ENCODE peak calls at places on chromosomes 11 and 22, in nine cellular contexts. L, D, V, P, X, Y, W, K and Z are unnamed samples.

GRCh38 chr11:12403122-12403994 is 26.0 kb downstream of the PARVA start:
- DNase-seq in L (no peak), D (no peak), V (no peak), P (no peak), X (no peak), Y (no peak), W (no peak), K (no peak), Z (no peak)

GRCh38 chr22:29095459-29095858 is 22.6 kb downstream of the KREMEN1 start:
- DNase-seq in L (no peak), D (no peak), V (no peak), P (no peak), X (no peak), Y (no peak), W (no peak), K (no peak), Z (no peak)

GRCh38 chr22:50206599-50206998 is 5.8 kb downstream of the SELENOO start:
- DNase-seq in L (peak), D (no peak), V (no peak), P (peak), X (no peak), Y (peak), W (no peak), K (peak), Z (no peak)

GRCh38 chr22:36617694-36618522 is 85.6 kb downstream of the CACNG2 start:
- DNase-seq in L (no peak), D (no peak), V (no peak), P (no peak), X (no peak), Y (no peak), W (no peak), K (no peak), Z (no peak)

GRCh38 chr11:110305169-110306018 is 9.0 kb upstream of the RDX start:
- DNase-seq in L (no peak), D (no peak), V (peak), P (no peak), X (peak), Y (no peak), W (no peak), K (no peak), Z (no peak)

GRCh38 chr11:28559497-28559896 is 451.3 kb downstream of the METTL15 start:
- DNase-seq in L (no peak), D (no peak), V (no peak), P (peak), X (no peak), Y (no peak), W (no peak), K (no peak), Z (no peak)

GRCh38 chr11:1326435-1327063 is 17.1 kb upstream of the TOLLIP start:
- DNase-seq in L (no peak), D (no peak), V (no peak), P (no peak), X (no peak), Y (no peak), W (no peak), K (no peak), Z (no peak)

GRCh38 chr11:130620566-130620965 is 172.1 kb downstream of the ADAMTS15 start:
- DNase-seq in L (no peak), D (no peak), V (no peak), P (no peak), X (no peak), Y (no peak), W (no peak), K (no peak), Z (no peak)

GRCh38 chr11:73356979-73357739 is 19.0 kb upstream of the RELT start:
- DNase-seq in L (no peak), D (no peak), V (no peak), P (peak), X (no peak), Y (no peak), W (no peak), K (no peak), Z (no peak)

GRCh38 chr22:31628362-31628761 is 33.7 kb downstream of the PISD start:
- DNase-seq in L (no peak), D (no peak), V (no peak), P (no peak), X (no peak), Y (no peak), W (no peak), K (no peak), Z (no peak)

GRCh38 chr22:31630331-31631329 is 31.4 kb downstream of the PISD start:
- DNase-seq in L (peak), D (no peak), V (peak), P (peak), X (peak), Y (peak), W (peak), K (peak), Z (peak)

GRCh38 chr22:31629741-31630184 is 32.3 kb downstream of the PISD start:
- DNase-seq in L (no peak), D (no peak), V (no peak), P (no peak), X (no peak), Y (no peak), W (no peak), K (no peak), Z (no peak)

GRCh38 chr22:31627223-31627731 is 34.7 kb downstream of the PISD start:
- DNase-seq in L (no peak), D (no peak), V (no peak), P (no peak), X (no peak), Y (no peak), W (no peak), K (no peak), Z (no peak)

DNA sequence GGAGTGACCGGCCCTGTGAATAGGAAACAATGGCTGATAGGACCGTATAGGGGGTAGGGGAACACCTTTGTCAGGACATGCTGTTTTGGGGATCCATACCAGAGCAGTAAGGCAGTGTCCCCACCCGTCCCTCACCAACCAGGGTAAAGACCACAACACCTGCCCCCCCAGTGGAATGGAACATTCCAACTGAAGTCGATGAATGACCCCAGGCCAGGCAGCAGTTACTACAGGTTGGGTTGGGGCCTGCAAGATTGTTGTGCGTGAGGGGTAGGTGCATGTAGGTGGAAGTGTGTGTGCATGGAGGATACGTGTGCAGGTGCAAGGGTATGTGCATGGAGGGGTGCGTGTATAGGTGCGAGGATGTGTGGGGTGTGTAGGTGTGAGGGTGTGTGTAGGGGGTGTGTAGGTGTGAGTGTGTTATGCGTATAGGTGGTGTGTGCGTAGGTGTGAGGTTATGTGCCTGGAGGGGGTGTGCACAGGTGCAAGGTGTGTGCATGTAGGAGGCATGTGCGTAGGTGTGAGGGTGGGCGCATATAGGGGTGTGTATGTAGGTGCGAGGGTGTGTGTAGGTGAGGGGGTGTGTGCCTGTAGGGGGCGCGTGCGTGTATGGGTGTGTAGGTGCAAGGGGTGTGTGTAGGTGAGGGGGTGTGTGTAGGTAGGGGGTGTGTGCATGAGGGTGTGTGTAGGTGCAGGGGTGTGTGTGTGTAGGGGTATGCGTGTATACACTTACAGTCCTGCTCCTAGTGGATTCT is 32.9 kb downstream of the PISD start:
- DNase-seq in L (no peak), D (no peak), V (no peak), P (no peak), X (no peak), Y (no peak), W (no peak), K (no peak), Z (no peak)
- TF ChIP-seq CTCF in L (no peak), D (no peak), V (peak), P (no peak), X (no peak), Y (no peak), W (no peak), K (no peak), Z (no peak)

GRCh38 chr11:67266424-67267187 is at the start of gene GRK2:
- DNase-seq in L (no peak), D (no peak), V (peak), P (no peak), X (no peak), Y (no peak), W (no peak), K (no peak), Z (no peak)
- TF ChIP-seq CTCF in L (no peak), D (no peak), V (no peak), P (no peak), X (no peak), Y (no peak), W (no peak), K (no peak), Z (no peak)

GRCh38 chr11:8196749-8197148 is 27.9 kb upstream of the RIC3 start:
- DNase-seq in L (no peak), D (no peak), V (no peak), P (no peak), X (no peak), Y (no peak), W (no peak), K (no peak), Z (no peak)

GRCh38 chr11:8192016-8192895 is 23.4 kb upstream of the RIC3 start:
- DNase-seq in L (peak), D (peak), V (peak), P (peak), X (peak), Y (no peak), W (peak), K (peak), Z (peak)

DNA sequence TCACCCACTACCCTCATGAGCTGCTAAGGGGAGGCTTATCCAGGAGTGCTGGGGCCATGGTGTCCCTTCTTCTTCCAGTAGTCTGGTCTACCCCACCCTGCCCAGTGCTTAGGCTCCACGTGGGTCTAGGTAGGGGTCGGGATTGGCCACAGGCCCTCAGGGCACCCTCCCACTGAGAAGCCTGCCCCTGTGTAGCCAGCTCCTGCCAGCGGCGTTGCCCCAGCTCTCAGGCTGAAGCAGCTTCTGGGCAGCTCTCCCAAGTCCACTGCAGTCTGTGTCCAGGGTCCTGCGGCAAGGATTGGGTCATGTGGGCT is 24.0 kb upstream of the RIC3 start:
- DNase-seq in L (no peak), D (no peak), V (no peak), P (peak), X (no peak), Y (no peak), W (no peak), K (no peak), Z (no peak)
- TF ChIP-seq CTCF in L (no peak), D (no peak), V (no peak), P (no peak), X (no peak), Y (no peak), W (no peak), K (no peak), Z (peak)

GRCh38 chr22:19105867-19106802 is 16.1 kb downstream of the DGCR2 start:
- DNase-seq in L (no peak), D (no peak), V (peak), P (peak), X (peak), Y (peak), W (no peak), K (no peak), Z (no peak)
- TF ChIP-seq CTCF in L (peak), D (no peak), V (peak), P (no peak), X (peak), Y (no peak), W (no peak), K (peak), Z (no peak)

DNA sequence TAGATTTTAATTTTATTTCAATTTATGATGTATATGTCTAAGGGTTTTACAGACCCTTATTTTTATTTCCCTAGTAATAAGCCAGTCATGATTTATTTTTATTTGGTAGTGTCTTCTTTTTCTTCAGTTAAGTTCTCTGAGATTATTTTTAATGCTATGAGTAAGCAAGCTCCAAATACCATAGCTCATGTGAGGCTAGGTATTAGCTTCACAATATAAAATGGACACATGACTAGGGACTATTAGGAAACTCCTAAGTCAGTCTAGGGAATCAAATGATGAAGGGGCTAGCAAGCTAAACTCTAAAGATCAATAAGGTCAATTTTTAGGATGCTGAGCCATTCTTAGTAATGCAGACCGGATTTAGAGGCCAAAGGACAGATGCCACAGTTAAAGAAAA is 45.9 kb downstream of the CKAP5 start:
- DNase-seq in L (no peak), D (no peak), V (no peak), P (no peak), X (no peak), Y (no peak), W (no peak), K (no peak), Z (no peak)
- TF ChIP-seq CTCF in L (no peak), D (no peak), V (no peak), P (no peak), X (no peak), Y (no peak), W (no peak), K (no peak), Z (no peak)

DNA sequence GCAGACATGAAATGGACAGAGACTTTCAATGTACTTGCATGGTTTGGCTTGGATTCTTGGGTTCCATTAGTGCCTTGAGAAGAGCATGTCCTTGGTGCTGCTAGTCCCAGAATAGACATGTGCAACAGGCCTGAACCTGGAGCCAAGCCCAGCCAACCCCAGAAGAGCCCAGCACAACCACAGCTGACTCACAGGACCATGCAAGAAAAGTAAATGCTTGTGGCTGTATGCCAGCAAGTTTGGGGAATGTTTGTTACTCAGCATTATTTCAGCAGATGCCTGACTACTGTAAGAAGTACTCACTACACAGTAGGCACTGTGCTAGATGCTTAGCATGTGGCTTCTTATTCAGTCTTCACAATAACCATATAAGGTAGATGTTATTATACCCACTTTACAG is 39.2 kb upstream of the HMGXB4 start:
- DNase-seq in L (no peak), D (no peak), V (peak), P (no peak), X (peak), Y (no peak), W (no peak), K (no peak), Z (no peak)
- TF ChIP-seq CTCF in L (no peak), D (no peak), V (no peak), P (no peak), X (no peak), Y (no peak), W (no peak), K (no peak), Z (no peak)

DNA sequence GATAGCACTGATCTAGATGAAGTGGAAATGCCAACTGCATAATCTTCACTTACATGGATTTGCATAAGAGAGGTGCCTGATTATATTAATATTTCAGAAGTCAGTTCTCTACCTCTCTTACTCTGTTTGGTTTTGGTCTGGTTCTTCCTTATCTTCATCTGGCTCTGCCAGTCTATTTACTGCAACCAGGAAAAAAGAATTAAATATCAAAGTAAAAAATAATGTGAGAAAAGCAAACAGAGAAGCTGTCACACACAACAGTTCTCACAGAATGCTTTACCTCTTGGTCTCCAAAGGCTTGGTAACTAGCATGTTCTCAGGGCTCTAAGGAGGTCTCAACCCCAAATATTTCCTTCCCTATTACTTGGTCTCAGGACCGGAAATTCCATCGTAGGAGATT is 6.7 kb downstream of the VSIG10L2 start:
- DNase-seq in L (no peak), D (no peak), V (no peak), P (no peak), X (no peak), Y (no peak), W (no peak), K (no peak), Z (no peak)
- TF ChIP-seq CTCF in L (no peak), D (no peak), V (no peak), P (no peak), X (no peak), Y (no peak), W (no peak), K (no peak), Z (no peak)

DNA sequence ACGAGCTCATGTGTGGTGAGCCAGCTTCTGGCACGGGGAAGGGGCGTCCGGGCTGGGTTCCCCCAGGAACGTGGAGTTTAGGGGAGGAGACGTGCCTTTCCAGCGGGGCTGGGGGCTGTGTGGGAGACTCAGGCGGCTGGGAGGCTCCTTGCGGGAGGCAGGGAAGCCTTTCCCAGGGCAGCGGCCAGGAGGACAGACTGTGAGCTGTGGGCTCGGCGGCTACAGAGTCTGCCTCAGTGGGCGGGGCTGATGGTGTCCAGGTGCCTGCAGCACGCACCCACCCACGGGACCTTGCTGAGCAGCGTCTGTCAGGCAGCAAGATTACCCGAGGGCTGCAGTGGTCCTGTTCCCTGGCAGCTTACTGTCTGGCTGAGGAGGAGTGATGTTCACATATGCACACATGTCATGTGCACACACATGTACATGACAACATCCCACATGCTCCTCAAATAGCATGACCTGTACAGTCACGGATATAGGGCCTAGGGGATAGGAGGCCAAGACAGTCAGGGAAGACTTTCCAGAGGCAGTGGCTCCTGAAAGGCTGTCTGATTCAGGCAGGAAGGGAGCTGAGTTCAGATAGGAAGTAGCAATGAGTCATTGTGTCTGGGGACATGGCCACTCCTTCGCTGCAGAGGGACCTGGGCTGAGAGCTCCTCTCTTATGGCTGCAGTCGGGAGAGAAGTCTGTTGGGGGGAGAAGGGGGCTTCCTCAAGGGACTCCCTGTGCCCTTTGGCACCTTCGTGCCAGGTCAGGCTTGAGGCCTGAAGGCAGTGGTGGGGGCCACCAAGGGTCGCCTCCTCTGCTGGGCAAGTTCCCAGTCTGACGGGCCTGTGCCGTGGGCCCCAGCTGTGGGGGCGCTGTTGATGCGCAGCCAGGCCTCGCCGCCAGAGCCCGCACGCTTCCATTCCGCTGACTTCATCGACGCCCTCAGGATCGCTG is 23.3 kb upstream of the PPP6R3 start:
- DNase-seq in L (peak), D (no peak), V (peak), P (no peak), X (peak), Y (no peak), W (no peak), K (peak), Z (no peak)
- TF ChIP-seq CTCF in L (peak), D (no peak), V (no peak), P (no peak), X (peak), Y (no peak), W (no peak), K (no peak), Z (no peak)